ENCODE peak calls at places on chromosome 20, in four cellular contexts. One of them, this sample, is unnamed.

GRCh38 chr20:4406627-4407026 is 315.1 kb upstream of the PRND start:
- DNase-seq in fibroblast of the aortic adventitia: peak
- DNase-seq in body of pancreas: no peak
- DNase-seq in cardiac fibroblast: peak
- DNase-seq in this sample: no peak

GRCh38 chr20:39282619-39283092 is 320.5 kb downstream of the DHX35 start:
- DNase-seq in fibroblast of the aortic adventitia: no peak
- DNase-seq in body of pancreas: peak
- DNase-seq in cardiac fibroblast: no peak
- DNase-seq in this sample: no peak

GRCh38 chr20:10179574-10180298 is 38.9 kb upstream of the SNAP25 start:
- DNase-seq in fibroblast of the aortic adventitia: no peak
- DNase-seq in body of pancreas: no peak
- DNase-seq in cardiac fibroblast: no peak
- DNase-seq in this sample: no peak

GRCh38 chr20:32534661-32535240 is 50.4 kb downstream of the NOL4L start:
- DNase-seq in fibroblast of the aortic adventitia: no peak
- DNase-seq in body of pancreas: no peak
- DNase-seq in cardiac fibroblast: no peak
- DNase-seq in this sample: no peak

GRCh38 chr20:11174861-11175260 is 501.1 kb upstream of the JAG1 start:
- DNase-seq in fibroblast of the aortic adventitia: no peak
- DNase-seq in body of pancreas: no peak
- DNase-seq in cardiac fibroblast: no peak
- DNase-seq in this sample: no peak

GRCh38 chr20:53672484-53673129 is 79.0 kb upstream of the ZNF217 start:
- DNase-seq in fibroblast of the aortic adventitia: no peak
- DNase-seq in body of pancreas: no peak
- DNase-seq in cardiac fibroblast: no peak
- DNase-seq in this sample: no peak

GRCh38 chr20:32190608-32191415 is 16.7 kb downstream of the PLAGL2 start:
- DNase-seq in fibroblast of the aortic adventitia: no peak
- DNase-seq in body of pancreas: no peak
- DNase-seq in cardiac fibroblast: no peak
- DNase-seq in this sample: no peak

GRCh38 chr20:32474717-32474966 is 110.5 kb downstream of the NOL4L start:
- DNase-seq in fibroblast of the aortic adventitia: no peak
- DNase-seq in body of pancreas: no peak
- DNase-seq in cardiac fibroblast: no peak
- DNase-seq in this sample: no peak

GRCh38 chr20:40706977-40707582 is 18.0 kb upstream of the MAFB start:
- DNase-seq in fibroblast of the aortic adventitia: no peak
- DNase-seq in body of pancreas: peak
- DNase-seq in cardiac fibroblast: no peak
- DNase-seq in this sample: no peak

GRCh38 chr20:15702161-15702560 is 871.1 kb downstream of the KIF16B start:
- DNase-seq in fibroblast of the aortic adventitia: no peak
- DNase-seq in body of pancreas: no peak
- DNase-seq in cardiac fibroblast: no peak
- DNase-seq in this sample: no peak

GRCh38 chr20:62953839-62954703 is 1.6 kb downstream of the SLC17A9 start:
- DNase-seq in fibroblast of the aortic adventitia: peak
- DNase-seq in body of pancreas: peak
- DNase-seq in cardiac fibroblast: peak
- DNase-seq in this sample: peak
- TF ChIP-seq CTCF in fibroblast of the aortic adventitia: no peak
- TF ChIP-seq CTCF in body of pancreas: no peak
- TF ChIP-seq CTCF in cardiac fibroblast: no peak
- TF ChIP-seq CTCF in this sample: no peak

DNA sequence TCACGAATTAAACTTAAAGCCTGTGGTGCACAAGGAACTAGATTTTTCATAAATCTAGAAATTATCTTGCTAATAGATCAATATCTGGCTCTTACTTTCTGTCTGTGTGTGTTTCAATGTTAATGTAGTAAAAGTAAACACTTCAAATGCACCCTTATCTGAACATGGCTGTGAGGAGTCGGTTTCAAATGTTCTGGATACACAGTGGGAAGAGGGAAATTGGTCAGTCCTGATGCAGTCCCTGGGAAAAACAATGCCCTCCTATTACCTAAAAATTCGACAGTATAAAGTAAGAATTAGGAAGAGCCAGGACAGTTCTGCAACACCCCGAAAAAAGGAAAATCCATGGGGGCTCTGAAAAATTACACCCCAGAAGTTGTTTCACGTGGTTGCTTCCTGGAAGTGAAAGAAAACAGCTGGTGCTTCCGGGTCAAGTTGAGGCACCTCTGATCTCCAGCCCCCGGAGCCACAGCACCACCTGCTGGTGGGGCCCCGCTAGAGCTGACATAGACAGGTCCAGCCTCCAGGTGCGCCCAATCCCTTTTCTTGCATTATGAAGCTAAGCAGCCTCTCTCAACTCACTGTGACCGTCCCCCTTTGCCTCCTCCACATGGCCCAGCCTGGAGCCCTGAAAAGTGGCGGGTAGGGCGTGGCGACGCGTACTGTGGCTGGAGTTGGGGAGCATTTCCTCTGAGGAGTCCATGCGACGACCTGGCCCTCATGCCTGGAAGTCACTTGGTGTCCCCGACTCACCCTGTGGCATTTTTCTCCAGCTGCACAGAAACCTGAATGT is 8.3 kb downstream of the SEMG2 start:
- DNase-seq in fibroblast of the aortic adventitia: no peak
- DNase-seq in body of pancreas: peak
- DNase-seq in cardiac fibroblast: peak
- DNase-seq in this sample: no peak
- TF ChIP-seq CTCF in fibroblast of the aortic adventitia: peak
- TF ChIP-seq CTCF in body of pancreas: peak
- TF ChIP-seq CTCF in cardiac fibroblast: peak
- TF ChIP-seq CTCF in this sample: no peak

GRCh38 chr20:35618032-35618371 is 2.4 kb downstream of the SPAG4 start:
- DNase-seq in fibroblast of the aortic adventitia: no peak
- DNase-seq in body of pancreas: no peak
- DNase-seq in cardiac fibroblast: no peak
- DNase-seq in this sample: no peak

GRCh38 chr20:35620818-35621559 is 5.4 kb downstream of the SPAG4 start:
- DNase-seq in fibroblast of the aortic adventitia: no peak
- DNase-seq in body of pancreas: no peak
- DNase-seq in cardiac fibroblast: no peak
- DNase-seq in this sample: no peak

GRCh38 chr20:35617397-35618031 is 1.9 kb downstream of the SPAG4 start:
- DNase-seq in fibroblast of the aortic adventitia: peak
- DNase-seq in body of pancreas: peak
- DNase-seq in cardiac fibroblast: peak
- DNase-seq in this sample: no peak

GRCh38 chr20:35618372-35619131 is 2.9 kb downstream of the SPAG4 start:
- DNase-seq in fibroblast of the aortic adventitia: peak
- DNase-seq in body of pancreas: peak
- DNase-seq in cardiac fibroblast: peak
- DNase-seq in this sample: no peak

GRCh38 chr20:35619196-35620095 is 3.8 kb downstream of the SPAG4 start:
- DNase-seq in fibroblast of the aortic adventitia: peak
- DNase-seq in body of pancreas: peak
- DNase-seq in cardiac fibroblast: peak
- DNase-seq in this sample: peak
- TF ChIP-seq CTCF in fibroblast of the aortic adventitia: peak
- TF ChIP-seq CTCF in body of pancreas: no peak
- TF ChIP-seq CTCF in cardiac fibroblast: peak
- TF ChIP-seq CTCF in this sample: no peak

DNA sequence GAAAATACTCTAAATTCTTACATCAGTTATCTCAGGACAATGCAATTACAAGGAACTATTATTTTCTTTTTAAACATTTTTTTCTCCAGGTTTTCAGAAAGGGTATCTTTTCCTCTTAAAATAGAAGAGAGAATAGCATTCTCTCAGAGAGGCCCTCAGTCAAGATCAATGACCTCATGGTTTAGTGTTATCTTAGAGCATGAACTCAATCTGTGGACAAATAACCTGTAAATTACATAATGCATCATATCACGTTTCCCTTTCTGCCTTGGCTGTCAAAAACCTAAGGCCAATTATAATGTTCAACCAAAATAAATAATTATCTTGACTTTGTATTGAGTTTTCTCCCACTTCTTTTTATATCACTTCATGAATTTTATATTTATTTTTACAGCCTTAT is 202.2 kb downstream of the SLC24A3 start:
- DNase-seq in fibroblast of the aortic adventitia: no peak
- DNase-seq in body of pancreas: no peak
- DNase-seq in cardiac fibroblast: no peak
- DNase-seq in this sample: no peak
- TF ChIP-seq CTCF in fibroblast of the aortic adventitia: no peak
- TF ChIP-seq CTCF in body of pancreas: no peak
- TF ChIP-seq CTCF in cardiac fibroblast: no peak
- TF ChIP-seq CTCF in this sample: no peak

GRCh38 chr20:48612335-48612734 is 215.5 kb downstream of the PREX1 start:
- DNase-seq in fibroblast of the aortic adventitia: no peak
- DNase-seq in body of pancreas: no peak
- DNase-seq in cardiac fibroblast: no peak
- DNase-seq in this sample: no peak

GRCh38 chr20:48614593-48615274 is 213.1 kb downstream of the PREX1 start:
- DNase-seq in fibroblast of the aortic adventitia: no peak
- DNase-seq in body of pancreas: no peak
- DNase-seq in cardiac fibroblast: no peak
- DNase-seq in this sample: peak

GRCh38 chr20:48616481-48616880 is 211.3 kb downstream of the PREX1 start:
- DNase-seq in fibroblast of the aortic adventitia: no peak
- DNase-seq in body of pancreas: no peak
- DNase-seq in cardiac fibroblast: no peak
- DNase-seq in this sample: no peak

GRCh38 chr20:48615871-48616270 is 211.9 kb downstream of the PREX1 start:
- DNase-seq in fibroblast of the aortic adventitia: no peak
- DNase-seq in body of pancreas: no peak
- DNase-seq in cardiac fibroblast: no peak
- DNase-seq in this sample: no peak

GRCh38 chr20:48613926-48614325 is 213.9 kb downstream of the PREX1 start:
- DNase-seq in fibroblast of the aortic adventitia: no peak
- DNase-seq in body of pancreas: no peak
- DNase-seq in cardiac fibroblast: no peak
- DNase-seq in this sample: peak
- TF ChIP-seq CTCF in fibroblast of the aortic adventitia: no peak
- TF ChIP-seq CTCF in body of pancreas: no peak
- TF ChIP-seq CTCF in cardiac fibroblast: no peak
- TF ChIP-seq CTCF in this sample: no peak

GRCh38 chr20:50508171-50508761 is 1.9 kb upstream of the PTPN1 start:
- DNase-seq in fibroblast of the aortic adventitia: no peak
- DNase-seq in body of pancreas: no peak
- DNase-seq in cardiac fibroblast: no peak
- DNase-seq in this sample: no peak

GRCh38 chr20:50509923-50510705 is at the start of gene PTPN1:
- DNase-seq in fibroblast of the aortic adventitia: peak
- DNase-seq in body of pancreas: peak
- DNase-seq in cardiac fibroblast: peak
- DNase-seq in this sample: peak

GRCh38 chr20:50504231-50504823 is 5.9 kb upstream of the PTPN1 start:
- DNase-seq in fibroblast of the aortic adventitia: peak
- DNase-seq in body of pancreas: no peak
- DNase-seq in cardiac fibroblast: peak
- DNase-seq in this sample: no peak

GRCh38 chr20:50501970-50502745 is 8.0 kb upstream of the PTPN1 start:
- DNase-seq in fibroblast of the aortic adventitia: no peak
- DNase-seq in body of pancreas: no peak
- DNase-seq in cardiac fibroblast: no peak
- DNase-seq in this sample: no peak

DNA sequence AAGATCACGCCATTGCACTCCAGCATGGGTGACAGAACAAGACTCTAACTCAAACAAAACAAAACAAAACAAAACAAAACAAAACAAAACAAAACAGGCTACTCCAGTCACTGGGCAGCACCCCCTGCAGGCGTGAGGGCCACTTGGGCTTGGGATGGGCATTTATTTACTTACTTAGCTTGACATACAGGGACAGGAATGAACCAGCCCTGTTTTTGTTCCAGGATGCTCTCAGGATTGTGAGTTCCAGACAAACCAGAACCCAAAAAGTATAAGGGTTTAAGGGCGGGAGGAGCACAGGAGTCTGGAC is 4.0 kb upstream of the PTPN1 start:
- DNase-seq in fibroblast of the aortic adventitia: no peak
- DNase-seq in body of pancreas: no peak
- DNase-seq in cardiac fibroblast: no peak
- DNase-seq in this sample: no peak
- TF ChIP-seq CTCF in fibroblast of the aortic adventitia: no peak
- TF ChIP-seq CTCF in body of pancreas: no peak
- TF ChIP-seq CTCF in cardiac fibroblast: peak
- TF ChIP-seq CTCF in this sample: no peak

GRCh38 chr20:325043-325888 is at the start of gene SOX12:
- DNase-seq in fibroblast of the aortic adventitia: peak
- DNase-seq in body of pancreas: peak
- DNase-seq in cardiac fibroblast: peak
- DNase-seq in this sample: peak

GRCh38 chr20:327946-328563 is 2.7 kb downstream of the SOX12 start:
- DNase-seq in fibroblast of the aortic adventitia: no peak
- DNase-seq in body of pancreas: no peak
- DNase-seq in cardiac fibroblast: peak
- DNase-seq in this sample: no peak

GRCh38 chr20:325889-326644 is 715 bp downstream of the SOX12 start:
- DNase-seq in fibroblast of the aortic adventitia: peak
- DNase-seq in body of pancreas: peak
- DNase-seq in cardiac fibroblast: peak
- DNase-seq in this sample: no peak

GRCh38 chr20:327041-327945 is 1.9 kb downstream of the SOX12 start:
- DNase-seq in fibroblast of the aortic adventitia: peak
- DNase-seq in body of pancreas: peak
- DNase-seq in cardiac fibroblast: peak
- DNase-seq in this sample: no peak

GRCh38 chr20:326645-327031 is 1.3 kb downstream of the SOX12 start:
- DNase-seq in fibroblast of the aortic adventitia: no peak
- DNase-seq in body of pancreas: peak
- DNase-seq in cardiac fibroblast: peak
- DNase-seq in this sample: no peak
- TF ChIP-seq CTCF in fibroblast of the aortic adventitia: no peak
- TF ChIP-seq CTCF in body of pancreas: no peak
- TF ChIP-seq CTCF in cardiac fibroblast: no peak
- TF ChIP-seq CTCF in this sample: no peak

GRCh38 chr20:20079102-20079784 is 26.9 kb downstream of the CFAP61 start:
- DNase-seq in fibroblast of the aortic adventitia: no peak
- DNase-seq in body of pancreas: no peak
- DNase-seq in cardiac fibroblast: no peak
- DNase-seq in this sample: no peak
- TF ChIP-seq CTCF in fibroblast of the aortic adventitia: no peak
- TF ChIP-seq CTCF in body of pancreas: no peak
- TF ChIP-seq CTCF in cardiac fibroblast: no peak
- TF ChIP-seq CTCF in this sample: no peak

GRCh38 chr20:1374246-1374645 is 18.6 kb downstream of the FKBP1A start:
- DNase-seq in fibroblast of the aortic adventitia: peak
- DNase-seq in body of pancreas: no peak
- DNase-seq in cardiac fibroblast: peak
- DNase-seq in this sample: no peak
- TF ChIP-seq CTCF in fibroblast of the aortic adventitia: peak
- TF ChIP-seq CTCF in body of pancreas: no peak
- TF ChIP-seq CTCF in cardiac fibroblast: peak
- TF ChIP-seq CTCF in this sample: no peak

DNA sequence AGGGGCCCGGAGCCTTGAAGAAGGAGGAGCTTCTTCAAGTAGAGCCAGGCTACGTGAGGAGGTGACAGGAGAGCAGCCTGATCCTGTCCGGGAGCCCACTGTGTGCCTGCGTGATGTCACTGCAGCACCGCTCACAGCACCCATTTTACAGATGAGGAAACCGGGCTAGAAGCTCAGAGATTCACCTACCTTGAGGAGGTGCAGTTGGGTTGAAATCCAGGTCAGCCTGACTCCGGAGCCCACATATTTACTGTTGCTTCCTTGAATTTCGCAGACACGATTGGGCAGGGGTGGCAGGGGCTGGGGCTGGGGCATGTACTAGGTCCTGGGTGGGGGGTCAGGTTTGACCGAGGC is 12.5 kb downstream of the VSTM2L start:
- DNase-seq in fibroblast of the aortic adventitia: no peak
- DNase-seq in body of pancreas: no peak
- DNase-seq in cardiac fibroblast: no peak
- DNase-seq in this sample: no peak
- TF ChIP-seq CTCF in fibroblast of the aortic adventitia: no peak
- TF ChIP-seq CTCF in body of pancreas: no peak
- TF ChIP-seq CTCF in cardiac fibroblast: no peak
- TF ChIP-seq CTCF in this sample: no peak

This sample was measured in omental fat pad.